ENCODE peak calls at places on chromosome 17, in eight cellular contexts. N is effector CD4-positive, alpha-beta T cell; C is astrocyte of the spinal cord; E is aorta; R is fibroblast of villous mesenchyme; L is amygdala; Z is activated B cell treated with CpG ODN at 0.5 μM for 24 hours; O is anterior cingulate cortex. G is an unnamed sample.

GRCh38 chr17:36728030-36728991 is 126.9 kb downstream of the MRM1 start:
- DNase-seq in R (no peak), L (no peak), N (no peak), E (no peak), Z (no peak), C (no peak), O (no peak), G (no peak)

GRCh38 chr17:18105027-18105426 is 3.5 kb upstream of the MYO15A start:
- DNase-seq in L (no peak), Z (no peak), R (no peak), C (no peak), N (no peak), E (no peak), O (no peak), G (no peak)

GRCh38 chr17:8046929-8047768 is 8.3 kb downstream of the ALOX15B start:
- DNase-seq in R (no peak), L (no peak), N (no peak), O (no peak), E (peak; percentile 62), Z (no peak), C (no peak), G (no peak)

GRCh38 chr17:76556759-76557367 is 17.0 kb downstream of the PRCD start:
- DNase-seq in R (peak; percentile 86), L (no peak), C (no peak), O (no peak), E (no peak), N (peak; percentile 28), Z (no peak), G (no peak)

GRCh38 chr17:338442-339192 is 14.0 kb downstream of the RPH3AL start:
- DNase-seq in N (no peak), O (no peak), E (peak; percentile 72), L (no peak), C (no peak), Z (no peak), R (peak; percentile 64), G (no peak)

GRCh38 chr17:77365584-77366186 is 224.9 kb downstream of the SEC14L1 start:
- DNase-seq in L (no peak), R (peak; percentile 92), C (peak; percentile 92), N (no peak), Z (no peak), E (peak; percentile 92), O (no peak), G (peak; percentile 59)

GRCh38 chr17:55284001-55284884 is 19.5 kb downstream of the HLF start:
- DNase-seq in C (no peak), Z (no peak), O (no peak), E (no peak), N (no peak), L (no peak), R (no peak), G (no peak)

GRCh38 chr17:42422958-42423712 is at the start of gene CAVIN1:
- DNase-seq in Z (no peak), N (no peak), E (peak; percentile 100), O (peak; percentile 75), R (peak; percentile 98), L (peak; percentile 18), C (peak; percentile 99), G (peak; percentile 80)

GRCh38 chr17:30720013-30720471 is 104.5 kb downstream of the CRLF3 start:
- DNase-seq in C (no peak), L (no peak), Z (no peak), E (peak; percentile 51), R (no peak), N (no peak), O (no peak), G (no peak)

GRCh38 chr17:76150712-76151622 is 9.9 kb upstream of the FOXJ1 start:
- DNase-seq in Z (no peak), L (no peak), C (no peak), N (no peak), E (no peak), R (no peak), O (no peak), G (no peak)

GRCh38 chr17:42901535-42902229 is 1.1 kb downstream of the G6PC1 start:
- DNase-seq in O (no peak), R (no peak), L (no peak), Z (no peak), E (no peak), C (no peak), N (no peak), G (no peak)

GRCh38 chr17:74454197-74455024 is 12.0 kb upstream of the CD300A start:
- DNase-seq in E (peak; percentile 96), C (no peak), N (no peak), R (peak; percentile 71), Z (peak; percentile 64), L (peak; percentile 26), O (peak; percentile 68), G (peak; percentile 82)

GRCh38 chr17:30450125-30451027 is 26.8 kb upstream of the GOSR1 start:
- DNase-seq in Z (no peak), L (no peak), C (no peak), O (no peak), N (no peak), R (peak; percentile 53), E (no peak), G (no peak)

GRCh38 chr17:42248351-42249179 is 27.6 kb downstream of the STAT5B start:
- DNase-seq in O (peak; percentile 72), N (peak; percentile 75), Z (peak; percentile 42), C (peak; percentile 82), R (peak; percentile 98), E (peak; percentile 83), L (peak; percentile 15), G (peak; percentile 75)

GRCh38 chr17:27315796-27316465 is 22.0 kb downstream of the WSB1 start:
- DNase-seq in Z (no peak), L (no peak), R (no peak), O (no peak), E (no peak), N (no peak), C (no peak), G (no peak)

GRCh38 chr17:75791251-75791650 is 6.6 kb downstream of the UNK start:
- DNase-seq in C (no peak), N (no peak), R (no peak), L (no peak), E (no peak), Z (no peak), O (no peak), G (no peak)

GRCh38 chr17:71057938-71058337 is 888.6 kb downstream of the KCNJ2 start:
- DNase-seq in R (no peak), E (no peak), N (no peak), Z (no peak), O (no peak), L (no peak), C (no peak), G (no peak)

GRCh38 chr17:68456529-68457167 is 648 bp downstream of the WIPI1 start:
- DNase-seq in Z (no peak), O (peak; percentile 50), N (no peak), C (peak; percentile 89), R (peak; percentile 95), L (no peak), E (peak; percentile 90), G (peak; percentile 64)

GRCh38 chr17:80594666-80595269 is 50.1 kb downstream of the RPTOR start:
- DNase-seq in Z (no peak), C (no peak), R (peak; percentile 21), L (no peak), N (no peak), E (no peak), O (no peak), G (no peak)

GRCh38 chr17:30468465-30468864 is 8.7 kb upstream of the GOSR1 start:
- DNase-seq in N (no peak), L (no peak), C (no peak), R (no peak), O (no peak), Z (no peak), E (no peak), G (no peak)

GRCh38 chr17:4742629-4743028 is 2.9 kb upstream of the CXCL16 start:
- DNase-seq in O (no peak), C (no peak), E (no peak), Z (no peak), L (no peak), N (no peak), R (no peak), G (no peak)

GRCh38 chr17:21356537-21357127 is 19.5 kb upstream of the KCNJ12 start:
- DNase-seq in C (no peak), R (no peak), Z (no peak), N (no peak), E (no peak), L (no peak), O (no peak), G (no peak)

GRCh38 chr17:52789829-52790228 is 631.3 kb upstream of the CA10 start:
- DNase-seq in E (no peak), Z (no peak), O (no peak), C (no peak), R (no peak), L (no peak), N (no peak), G (no peak)

G was measured in occipital lobe.